ENCODE peak calls at places on chromosomes 11 and 22, in six cellular contexts. W, Q, S, X, U and G are unnamed samples.

GRCh38 chr11:121318848-121319834 is 26.6 kb downstream of the SC5D start:
- DNase-seq in Q (peak), W (peak), X (peak), U (peak), S (peak), G (no peak)

GRCh38 chr11:528166-528814 is 7.1 kb downstream of the HRAS start:
- DNase-seq in U (no peak), S (no peak), W (no peak), Q (no peak), X (no peak), G (no peak)

GRCh38 chr11:110182886-110183285 is 89.7 kb downstream of the ZC3H12C start:
- DNase-seq in U (no peak), X (no peak), S (no peak), Q (peak), W (peak), G (no peak)

GRCh38 chr22:50719814-50720300 is 18.1 kb upstream of the ACR start:
- DNase-seq in U (peak), S (no peak), X (no peak), Q (no peak), W (no peak), G (no peak)

GRCh38 chr11:123216249-123216648 is 21.2 kb upstream of the CLMP start:
- DNase-seq in U (no peak), X (no peak), W (no peak), Q (no peak), S (no peak), G (no peak)

GRCh38 chr11:126113515-126113957 is 50.9 kb upstream of the CDON start:
- DNase-seq in U (peak), X (no peak), S (no peak), W (peak), Q (peak), G (no peak)

GRCh38 chr11:111676878-111677585 is 74.8 kb downstream of the SIK2 start:
- DNase-seq in Q (peak), X (no peak), U (no peak), W (peak), S (no peak), G (no peak)

GRCh38 chr11:126284829-126285228 is 1.9 kb downstream of the TIRAP start:
- DNase-seq in W (peak), X (no peak), Q (peak), S (peak), U (no peak), G (no peak)

GRCh38 chr11:25566298-25567200 is 765.4 kb upstream of the ANO3 start:
- DNase-seq in U (no peak), S (no peak), Q (no peak), W (peak), X (no peak), G (no peak)

GRCh38 chr11:62044639-62045121 is 77.2 kb upstream of the FTH1 start:
- DNase-seq in S (no peak), X (no peak), W (no peak), Q (no peak), U (no peak), G (no peak)

GRCh38 chr22:42905702-42906183 is 48.7 kb upstream of the ARFGAP3 start:
- DNase-seq in X (no peak), Q (no peak), S (no peak), W (no peak), U (no peak), G (no peak)

GRCh38 chr22:46455453-46455852 is 82.0 kb downstream of the CELSR1 start:
- DNase-seq in S (no peak), X (no peak), W (no peak), Q (no peak), U (no peak), G (no peak)

GRCh38 chr22:18113680-18114394 is 3.2 kb downstream of the TUBA8 start:
- DNase-seq in X (no peak), U (no peak), Q (no peak), S (no peak), W (no peak), G (no peak)

GRCh38 chr11:102244681-102245409 is 72.4 kb upstream of the BIRC3 start:
- DNase-seq in U (no peak), Q (peak), S (no peak), W (peak), X (no peak), G (no peak)

GRCh38 chr11:84140386-84141169 is 854.4 kb upstream of the CCDC90B start:
- DNase-seq in X (no peak), S (no peak), U (no peak), W (no peak), Q (no peak), G (no peak)

GRCh38 chr11:32643526-32643925 is 59.9 kb downstream of the EIF3M start:
- DNase-seq in U (no peak), S (no peak), W (no peak), X (no peak), Q (peak), G (no peak)

GRCh38 chr11:99670268-99670667 is 649.5 kb downstream of the CNTN5 start:
- DNase-seq in S (no peak), U (no peak), W (no peak), X (no peak), Q (no peak), G (no peak)

GRCh38 chr11:117671370-117671769 is 125.6 kb downstream of the DSCAML1 start:
- DNase-seq in W (no peak), X (no peak), Q (no peak), U (no peak), S (no peak), G (no peak)

GRCh38 chr11:111645657-111646316 is 43.5 kb downstream of the SIK2 start:
- DNase-seq in W (no peak), U (no peak), S (no peak), Q (no peak), X (no peak), G (no peak)

GRCh38 chr22:43995798-43996169 is 28.3 kb upstream of the PARVB start:
- DNase-seq in S (no peak), X (no peak), W (no peak), Q (no peak), U (no peak), G (no peak)

GRCh38 chr22:39129746-39130145 is 22.7 kb downstream of the CBX7 start:
- DNase-seq in X (no peak), U (no peak), W (no peak), S (no peak), Q (no peak), G (no peak)

GRCh38 chr11:99406345-99406744 is 385.6 kb downstream of the CNTN5 start:
- DNase-seq in W (no peak), Q (no peak), U (no peak), X (no peak), S (no peak), G (no peak)